ENCODE peak calls at places on chromosomes 16 and 17, in nine cellular contexts. One of them, this sample, is unnamed.

GRCh38 chr17:40703652-40704051 is at the start of gene KRT24:
- DNase-seq in dorsolateral prefrontal cortex: no peak
- DNase-seq in neural progenitor cell: no peak
- DNase-seq in mammary epithelial cell: no peak
- DNase-seq in breast epithelium: no peak
- DNase-seq in CD4-positive, CD25-positive, alpha-beta regulatory T cell: no peak
- DNase-seq in kidney epithelial cell: no peak
- DNase-seq in fibroblast of lung: no peak
- DNase-seq in aorta: no peak
- DNase-seq in this sample: no peak

GRCh38 chr17:1422907-1423306 is 22.9 kb upstream of the YWHAE start:
- DNase-seq in dorsolateral prefrontal cortex: no peak
- DNase-seq in neural progenitor cell: no peak
- DNase-seq in mammary epithelial cell: peak; percentile 93
- DNase-seq in breast epithelium: no peak
- DNase-seq in CD4-positive, CD25-positive, alpha-beta regulatory T cell: no peak
- DNase-seq in kidney epithelial cell: peak; percentile 95
- DNase-seq in fibroblast of lung: peak; percentile 97
- DNase-seq in aorta: no peak
- DNase-seq in this sample: no peak

GRCh38 chr17:78997231-78997741 is 12.3 kb downstream of the CANT1 start:
- DNase-seq in dorsolateral prefrontal cortex: no peak
- DNase-seq in neural progenitor cell: no peak
- DNase-seq in mammary epithelial cell: no peak
- DNase-seq in breast epithelium: no peak
- DNase-seq in CD4-positive, CD25-positive, alpha-beta regulatory T cell: no peak
- DNase-seq in kidney epithelial cell: no peak
- DNase-seq in fibroblast of lung: no peak
- DNase-seq in aorta: peak; percentile 44
- DNase-seq in this sample: no peak

GRCh38 chr16:56625140-56625942 is at the start of gene MT1E:
- DNase-seq in dorsolateral prefrontal cortex: peak; percentile 79
- DNase-seq in neural progenitor cell: peak; percentile 71
- DNase-seq in mammary epithelial cell: peak; percentile 74
- DNase-seq in breast epithelium: peak; percentile 83
- DNase-seq in CD4-positive, CD25-positive, alpha-beta regulatory T cell: peak; percentile 71
- DNase-seq in kidney epithelial cell: no peak
- DNase-seq in fibroblast of lung: peak; percentile 77
- DNase-seq in aorta: peak; percentile 84
- DNase-seq in this sample: no peak

GRCh38 chr16:26856791-26857190 is 209.9 kb upstream of the C16orf82 start:
- DNase-seq in dorsolateral prefrontal cortex: no peak
- DNase-seq in neural progenitor cell: no peak
- DNase-seq in mammary epithelial cell: no peak
- DNase-seq in breast epithelium: no peak
- DNase-seq in CD4-positive, CD25-positive, alpha-beta regulatory T cell: no peak
- DNase-seq in kidney epithelial cell: no peak
- DNase-seq in fibroblast of lung: no peak
- DNase-seq in aorta: no peak
- DNase-seq in this sample: no peak

GRCh38 chr16:12150600-12150999 is 174.1 kb downstream of the SNX29 start:
- DNase-seq in dorsolateral prefrontal cortex: no peak
- DNase-seq in neural progenitor cell: no peak
- DNase-seq in mammary epithelial cell: no peak
- DNase-seq in breast epithelium: no peak
- DNase-seq in CD4-positive, CD25-positive, alpha-beta regulatory T cell: no peak
- DNase-seq in kidney epithelial cell: no peak
- DNase-seq in fibroblast of lung: no peak
- DNase-seq in aorta: no peak
- DNase-seq in this sample: no peak

GRCh38 chr16:75491876-75492275 is 3.4 kb downstream of the CHST6 start:
- DNase-seq in dorsolateral prefrontal cortex: peak; percentile 80
- DNase-seq in neural progenitor cell: peak; percentile 35
- DNase-seq in mammary epithelial cell: peak; percentile 36
- DNase-seq in breast epithelium: no peak
- DNase-seq in CD4-positive, CD25-positive, alpha-beta regulatory T cell: no peak
- DNase-seq in kidney epithelial cell: no peak
- DNase-seq in fibroblast of lung: no peak
- DNase-seq in aorta: no peak
- DNase-seq in this sample: no peak

GRCh38 chr17:28747046-28747691 is 3.4 kb downstream of the TRAF4 start:
- DNase-seq in dorsolateral prefrontal cortex: peak; percentile 66
- DNase-seq in neural progenitor cell: no peak
- DNase-seq in mammary epithelial cell: peak; percentile 71
- DNase-seq in breast epithelium: peak; percentile 95
- DNase-seq in CD4-positive, CD25-positive, alpha-beta regulatory T cell: no peak
- DNase-seq in kidney epithelial cell: no peak
- DNase-seq in fibroblast of lung: no peak
- DNase-seq in aorta: peak; percentile 58
- DNase-seq in this sample: no peak

GRCh38 chr17:37194208-37194607 is 181.6 kb upstream of the C17orf78 start:
- DNase-seq in dorsolateral prefrontal cortex: no peak
- DNase-seq in neural progenitor cell: peak; percentile 15
- DNase-seq in mammary epithelial cell: no peak
- DNase-seq in breast epithelium: no peak
- DNase-seq in CD4-positive, CD25-positive, alpha-beta regulatory T cell: no peak
- DNase-seq in kidney epithelial cell: no peak
- DNase-seq in fibroblast of lung: no peak
- DNase-seq in aorta: no peak
- DNase-seq in this sample: no peak

GRCh38 chr17:17198281-17198680 is 7.9 kb downstream of the PLD6 start:
- DNase-seq in dorsolateral prefrontal cortex: no peak
- DNase-seq in neural progenitor cell: no peak
- DNase-seq in mammary epithelial cell: no peak
- DNase-seq in breast epithelium: no peak
- DNase-seq in CD4-positive, CD25-positive, alpha-beta regulatory T cell: no peak
- DNase-seq in kidney epithelial cell: no peak
- DNase-seq in fibroblast of lung: no peak
- DNase-seq in aorta: no peak
- DNase-seq in this sample: no peak

GRCh38 chr17:73592531-73592961 is 51.7 kb downstream of the SDK2 start:
- DNase-seq in dorsolateral prefrontal cortex: no peak
- DNase-seq in neural progenitor cell: no peak
- DNase-seq in mammary epithelial cell: no peak
- DNase-seq in breast epithelium: no peak
- DNase-seq in CD4-positive, CD25-positive, alpha-beta regulatory T cell: peak; percentile 3
- DNase-seq in kidney epithelial cell: no peak
- DNase-seq in fibroblast of lung: no peak
- DNase-seq in aorta: no peak
- DNase-seq in this sample: no peak

GRCh38 chr17:70144260-70144846 is 25.0 kb upstream of the KCNJ2 start:
- DNase-seq in dorsolateral prefrontal cortex: no peak
- DNase-seq in neural progenitor cell: peak; percentile 24
- DNase-seq in mammary epithelial cell: peak; percentile 16
- DNase-seq in breast epithelium: no peak
- DNase-seq in CD4-positive, CD25-positive, alpha-beta regulatory T cell: peak; percentile 19
- DNase-seq in kidney epithelial cell: no peak
- DNase-seq in fibroblast of lung: peak; percentile 43
- DNase-seq in aorta: no peak
- DNase-seq in this sample: no peak

GRCh38 chr16:1620391-1620790 is 8.2 kb downstream of the CRAMP1 start:
- DNase-seq in dorsolateral prefrontal cortex: no peak
- DNase-seq in neural progenitor cell: no peak
- DNase-seq in mammary epithelial cell: no peak
- DNase-seq in breast epithelium: no peak
- DNase-seq in CD4-positive, CD25-positive, alpha-beta regulatory T cell: no peak
- DNase-seq in kidney epithelial cell: no peak
- DNase-seq in fibroblast of lung: no peak
- DNase-seq in aorta: no peak
- DNase-seq in this sample: no peak

GRCh38 chr17:75024686-75025397 is 12.4 kb downstream of the MRPL58 start:
- DNase-seq in dorsolateral prefrontal cortex: no peak
- DNase-seq in neural progenitor cell: no peak
- DNase-seq in mammary epithelial cell: no peak
- DNase-seq in breast epithelium: no peak
- DNase-seq in CD4-positive, CD25-positive, alpha-beta regulatory T cell: peak; percentile 35
- DNase-seq in kidney epithelial cell: no peak
- DNase-seq in fibroblast of lung: no peak
- DNase-seq in aorta: no peak
- DNase-seq in this sample: no peak

GRCh38 chr17:75914643-75915265 is 10.1 kb upstream of the MRPL38 start:
- DNase-seq in dorsolateral prefrontal cortex: no peak
- DNase-seq in neural progenitor cell: no peak
- DNase-seq in mammary epithelial cell: no peak
- DNase-seq in breast epithelium: no peak
- DNase-seq in CD4-positive, CD25-positive, alpha-beta regulatory T cell: no peak
- DNase-seq in kidney epithelial cell: no peak
- DNase-seq in fibroblast of lung: no peak
- DNase-seq in aorta: peak; percentile 41
- DNase-seq in this sample: no peak

GRCh38 chr16:4936181-4936990 is 562 bp downstream of the PPL start:
- DNase-seq in dorsolateral prefrontal cortex: no peak
- DNase-seq in neural progenitor cell: peak; percentile 75
- DNase-seq in mammary epithelial cell: peak; percentile 40
- DNase-seq in breast epithelium: peak; percentile 57
- DNase-seq in CD4-positive, CD25-positive, alpha-beta regulatory T cell: no peak
- DNase-seq in kidney epithelial cell: no peak
- DNase-seq in fibroblast of lung: no peak
- DNase-seq in aorta: no peak
- DNase-seq in this sample: no peak

GRCh38 chr16:78462261-78463208 is 363.1 kb downstream of the WWOX start:
- DNase-seq in dorsolateral prefrontal cortex: no peak
- DNase-seq in neural progenitor cell: peak; percentile 44
- DNase-seq in mammary epithelial cell: no peak
- DNase-seq in breast epithelium: no peak
- DNase-seq in CD4-positive, CD25-positive, alpha-beta regulatory T cell: no peak
- DNase-seq in kidney epithelial cell: no peak
- DNase-seq in fibroblast of lung: no peak
- DNase-seq in aorta: no peak
- DNase-seq in this sample: no peak

GRCh38 chr17:83144421-83145357 is 65.3 kb downstream of the METRNL start:
- DNase-seq in dorsolateral prefrontal cortex: no peak
- DNase-seq in neural progenitor cell: no peak
- DNase-seq in mammary epithelial cell: no peak
- DNase-seq in breast epithelium: peak; percentile 16
- DNase-seq in CD4-positive, CD25-positive, alpha-beta regulatory T cell: no peak
- DNase-seq in kidney epithelial cell: no peak
- DNase-seq in fibroblast of lung: no peak
- DNase-seq in aorta: no peak
- DNase-seq in this sample: no peak

GRCh38 chr17:59423137-59423703 is 91.8 kb downstream of the YPEL2 start:
- DNase-seq in dorsolateral prefrontal cortex: no peak
- DNase-seq in neural progenitor cell: no peak
- DNase-seq in mammary epithelial cell: no peak
- DNase-seq in breast epithelium: no peak
- DNase-seq in CD4-positive, CD25-positive, alpha-beta regulatory T cell: no peak
- DNase-seq in kidney epithelial cell: peak; percentile 72
- DNase-seq in fibroblast of lung: peak; percentile 69
- DNase-seq in aorta: peak; percentile 62
- DNase-seq in this sample: no peak

DNA sequence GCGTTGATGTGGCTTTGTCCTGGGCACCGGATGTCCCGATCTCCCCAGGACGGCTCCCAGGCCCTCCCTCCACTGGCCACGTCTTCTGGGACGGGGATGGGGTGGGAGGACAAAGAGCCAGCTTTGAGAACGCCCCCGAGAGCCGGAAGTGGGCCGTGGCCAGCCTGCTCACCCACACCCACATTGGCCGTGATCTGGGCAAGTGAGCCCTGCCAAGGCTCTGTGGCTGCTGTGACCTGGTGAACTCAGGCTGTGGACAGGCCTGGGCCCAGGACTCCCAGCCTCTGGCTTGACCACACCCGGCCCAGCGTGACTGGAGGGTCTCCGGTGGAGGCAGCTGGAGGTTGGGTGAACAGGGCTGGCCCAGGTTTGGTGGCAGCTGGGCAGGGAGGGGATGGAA is 3.3 kb downstream of the CDH15 start:
- DNase-seq in dorsolateral prefrontal cortex: no peak
- DNase-seq in neural progenitor cell: no peak
- DNase-seq in mammary epithelial cell: no peak
- DNase-seq in breast epithelium: no peak
- DNase-seq in CD4-positive, CD25-positive, alpha-beta regulatory T cell: no peak
- DNase-seq in kidney epithelial cell: no peak
- DNase-seq in fibroblast of lung: peak; percentile 22
- DNase-seq in aorta: no peak
- DNase-seq in this sample: no peak
- H3K4me3 ChIP-seq in dorsolateral prefrontal cortex: no peak overlapping the region
- H3K4me3 ChIP-seq in neural progenitor cell: no peak overlapping the region
- H3K4me3 ChIP-seq in mammary epithelial cell: no peak overlapping the region
- H3K4me3 ChIP-seq in breast epithelium: no peak overlapping the region
- H3K4me3 ChIP-seq in CD4-positive, CD25-positive, alpha-beta regulatory T cell: no peak overlapping the region
- H3K4me3 ChIP-seq in kidney epithelial cell: no peak overlapping the region
- H3K4me3 ChIP-seq in fibroblast of lung: no peak overlapping the region
- H3K4me3 ChIP-seq in aorta: no peak overlapping the region
- H3K4me3 ChIP-seq in this sample: no peak overlapping the region

GRCh38 chr16:23334421-23334853 is 32.3 kb downstream of the SCNN1B start:
- DNase-seq in dorsolateral prefrontal cortex: no peak
- DNase-seq in neural progenitor cell: no peak
- DNase-seq in mammary epithelial cell: no peak
- DNase-seq in breast epithelium: no peak
- DNase-seq in CD4-positive, CD25-positive, alpha-beta regulatory T cell: no peak
- DNase-seq in kidney epithelial cell: no peak
- DNase-seq in fibroblast of lung: no peak
- DNase-seq in aorta: no peak
- DNase-seq in this sample: peak; percentile 80
- H3K4me3 ChIP-seq in dorsolateral prefrontal cortex: no peak overlapping the region
- H3K4me3 ChIP-seq in neural progenitor cell: no peak overlapping the region
- H3K4me3 ChIP-seq in mammary epithelial cell: no peak overlapping the region
- H3K4me3 ChIP-seq in breast epithelium: no peak overlapping the region
- H3K4me3 ChIP-seq in CD4-positive, CD25-positive, alpha-beta regulatory T cell: no peak overlapping the region
- H3K4me3 ChIP-seq in kidney epithelial cell: no peak overlapping the region
- H3K4me3 ChIP-seq in fibroblast of lung: no peak overlapping the region
- H3K4me3 ChIP-seq in aorta: no peak overlapping the region
- H3K4me3 ChIP-seq in this sample: no peak overlapping the region

GRCh38 chr16:9060225-9060624 is 31.2 kb upstream of the HAPSTR1 start:
- DNase-seq in dorsolateral prefrontal cortex: no peak
- DNase-seq in neural progenitor cell: no peak
- DNase-seq in mammary epithelial cell: no peak
- DNase-seq in breast epithelium: no peak
- DNase-seq in CD4-positive, CD25-positive, alpha-beta regulatory T cell: no peak
- DNase-seq in kidney epithelial cell: no peak
- DNase-seq in fibroblast of lung: no peak
- DNase-seq in aorta: no peak
- DNase-seq in this sample: no peak
- H3K4me3 ChIP-seq in dorsolateral prefrontal cortex: no peak overlapping the region
- H3K4me3 ChIP-seq in neural progenitor cell: no peak overlapping the region
- H3K4me3 ChIP-seq in mammary epithelial cell: no peak overlapping the region
- H3K4me3 ChIP-seq in breast epithelium: peak overlapping the region; percentile 23
- H3K4me3 ChIP-seq in CD4-positive, CD25-positive, alpha-beta regulatory T cell: no peak overlapping the region
- H3K4me3 ChIP-seq in kidney epithelial cell: no peak overlapping the region
- H3K4me3 ChIP-seq in fibroblast of lung: no peak overlapping the region
- H3K4me3 ChIP-seq in aorta: no peak overlapping the region
- H3K4me3 ChIP-seq in this sample: no peak overlapping the region

DNA sequence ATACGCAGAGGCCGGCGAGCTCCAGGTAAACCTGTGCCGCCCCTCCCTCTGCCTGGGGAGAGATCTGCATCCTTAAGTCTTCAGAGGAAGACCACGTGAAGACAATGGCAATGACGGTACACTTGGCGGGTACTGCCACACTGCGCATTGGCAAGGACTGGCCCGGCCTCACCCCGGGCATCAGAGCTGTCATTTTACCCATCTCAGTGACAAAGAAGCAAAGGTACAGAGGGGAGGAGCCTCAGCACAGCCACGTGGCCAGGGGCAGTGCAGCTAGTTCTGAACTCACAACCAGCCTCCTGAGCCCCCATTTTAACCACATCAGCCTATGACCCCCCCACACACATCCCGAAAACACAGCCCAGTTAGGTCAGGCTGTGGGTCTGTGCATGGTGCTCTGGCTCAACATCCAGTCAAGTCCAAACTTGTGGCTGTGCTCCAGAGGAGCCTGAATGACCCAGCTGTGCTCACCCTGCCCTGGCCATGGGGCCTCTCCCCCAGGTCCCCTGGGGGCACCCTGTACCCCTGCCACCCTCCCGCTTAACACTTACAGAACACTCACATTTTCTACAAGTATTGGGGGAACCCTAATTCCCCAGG is 80.6 kb downstream of the C16orf95 start:
- DNase-seq in dorsolateral prefrontal cortex: no peak
- DNase-seq in neural progenitor cell: no peak
- DNase-seq in mammary epithelial cell: no peak
- DNase-seq in breast epithelium: no peak
- DNase-seq in CD4-positive, CD25-positive, alpha-beta regulatory T cell: no peak
- DNase-seq in kidney epithelial cell: no peak
- DNase-seq in fibroblast of lung: no peak
- DNase-seq in aorta: no peak
- DNase-seq in this sample: no peak
- H3K4me3 ChIP-seq in dorsolateral prefrontal cortex: no peak overlapping the region
- H3K4me3 ChIP-seq in neural progenitor cell: no peak overlapping the region
- H3K4me3 ChIP-seq in mammary epithelial cell: no peak overlapping the region
- H3K4me3 ChIP-seq in breast epithelium: no peak overlapping the region
- H3K4me3 ChIP-seq in CD4-positive, CD25-positive, alpha-beta regulatory T cell: no peak overlapping the region
- H3K4me3 ChIP-seq in kidney epithelial cell: no peak overlapping the region
- H3K4me3 ChIP-seq in fibroblast of lung: no peak overlapping the region
- H3K4me3 ChIP-seq in aorta: no peak overlapping the region
- H3K4me3 ChIP-seq in this sample: no peak overlapping the region